ENCODE peak calls at places on chromosomes 12 and 14, in ten cellular contexts. X is CD4-positive, alpha-beta T cell; U is OCI-LY7; J is stimulated activated CD4-positive, alpha-beta T cell treated with anti-CD3 and anti-CD28 coated beads, Interleukin-4, amount 100 ng/mL, for 4 hours; Y is naive thymus-derived CD8-positive, alpha-beta T cell; C is NT2/D1; I is esophagus squamous epithelium; P is testis; N is CD8-positive, alpha-beta memory T cell; K is NCI-H2029. R is an unnamed sample.

GRCh38 chr12:95648990-95649791 is 97.9 kb upstream of the USP44 start:
- DNase-seq in C (no peak), P (no peak), N (no peak), J (no peak), U (no peak), I (no peak), Y (no peak), K (no peak), X (no peak), R (no peak)

GRCh38 chr12:110249716-110250225 is 31.3 kb upstream of the ATP2A2 start:
- DNase-seq in X (no peak), K (no peak), Y (no peak), C (no peak), J (no peak), N (no peak), P (no peak), U (no peak), I (no peak), R (no peak)

GRCh38 chr14:100193417-100194357 is 34.2 kb upstream of the DEGS2 start:
- DNase-seq in C (no peak), Y (no peak), K (no peak), U (peak), N (no peak), X (no peak), P (no peak), I (no peak), J (no peak), R (no peak)

GRCh38 chr14:64213079-64213478 is 81.1 kb downstream of the ESR2 start:
- DNase-seq in Y (no peak), X (no peak), P (peak), C (no peak), J (no peak), K (no peak), N (no peak), U (no peak), I (no peak), R (no peak)

GRCh38 chr14:22689186-22689585 is 45.0 kb upstream of the OR6J1 start:
- DNase-seq in P (no peak), J (no peak), K (no peak), C (no peak), N (no peak), I (no peak), Y (no peak), X (no peak), U (no peak), R (no peak)

GRCh38 chr14:21258194-21258888 is 10.9 kb downstream of the HNRNPC start:
- DNase-seq in Y (peak), C (no peak), X (no peak), I (no peak), P (no peak), K (no peak), U (no peak), J (no peak), N (no peak), R (no peak)

GRCh38 chr12:123115409-123116111 is 35.3 kb downstream of the PITPNM2 start:
- DNase-seq in X (no peak), P (peak), Y (peak), K (no peak), I (no peak), N (no peak), J (no peak), C (no peak), U (no peak), R (no peak)

GRCh38 chr12:124498178-124498869 is 69.1 kb downstream of the NCOR2 start:
- DNase-seq in J (no peak), I (no peak), C (no peak), P (no peak), U (no peak), Y (no peak), X (no peak), K (no peak), N (no peak), R (no peak)

GRCh38 chr12:29428630-29429029 is 47.7 kb upstream of the ERGIC2 start:
- DNase-seq in U (no peak), K (no peak), I (no peak), P (no peak), Y (no peak), N (no peak), C (no peak), X (no peak), J (no peak), R (no peak)

GRCh38 chr12:6326316-6326959 is 15.4 kb downstream of the TNFRSF1A start:
- DNase-seq in I (no peak), Y (peak), K (no peak), U (peak), X (no peak), C (peak), J (no peak), P (peak), N (no peak), R (no peak)

GRCh38 chr14:48527832-48528231 is 852.4 kb upstream of the MDGA2 start:
- DNase-seq in N (no peak), J (no peak), C (no peak), I (no peak), Y (no peak), X (no peak), U (no peak), K (no peak), P (no peak), R (no peak)